ENCODE peak calls at places on chromosomes 7 and 10, in nine cellular contexts. One of them, this sample, is unnamed. For H3K36me3, the result is how much of the 10 kb centered on the place peaks cover.

GRCh38 chr10:87661861-87662785 is 2.4 kb downstream of the PAPSS2 start:
- DNase-seq in uterus: no peak
- DNase-seq in colonic mucosa: no peak
- DNase-seq in OCI-LY7: no peak
- DNase-seq in heart left ventricle: no peak
- DNase-seq in PC-3: peak
- DNase-seq in SK-N-SH: no peak
- DNase-seq in transverse colon: no peak
- DNase-seq in naive thymus-derived CD4-positive, alpha-beta T cell: no peak
- DNase-seq in this sample: peak

GRCh38 chr10:132192991-132193670 is 6.4 kb downstream of the DPYSL4 start:
- DNase-seq in naive thymus-derived CD4-positive, alpha-beta T cell: no peak
- DNase-seq in OCI-LY7: no peak
- DNase-seq in transverse colon: no peak
- DNase-seq in heart left ventricle: peak
- DNase-seq in SK-N-SH: no peak
- DNase-seq in PC-3: no peak
- DNase-seq in colonic mucosa: no peak
- DNase-seq in uterus: no peak
- DNase-seq in this sample: peak

GRCh38 chr7:159012353-159013069 is 132.2 kb downstream of the VIPR2 start:
- DNase-seq in colonic mucosa: peak
- DNase-seq in SK-N-SH: no peak
- DNase-seq in naive thymus-derived CD4-positive, alpha-beta T cell: no peak
- DNase-seq in transverse colon: peak
- DNase-seq in OCI-LY7: no peak
- DNase-seq in PC-3: peak
- DNase-seq in heart left ventricle: peak
- DNase-seq in uterus: no peak
- DNase-seq in this sample: peak

GRCh38 chr10:17512341-17513001 is 58.1 kb upstream of the ST8SIA6 start:
- DNase-seq in naive thymus-derived CD4-positive, alpha-beta T cell: no peak
- DNase-seq in heart left ventricle: peak
- DNase-seq in transverse colon: peak
- DNase-seq in uterus: peak
- DNase-seq in OCI-LY7: no peak
- DNase-seq in SK-N-SH: no peak
- DNase-seq in colonic mucosa: peak
- DNase-seq in PC-3: peak
- DNase-seq in this sample: no peak

GRCh38 chr10:29501692-29502091 is 133.1 kb downstream of the SVIL start:
- DNase-seq in colonic mucosa: no peak
- DNase-seq in OCI-LY7: no peak
- DNase-seq in heart left ventricle: no peak
- DNase-seq in PC-3: peak
- DNase-seq in uterus: no peak
- DNase-seq in SK-N-SH: no peak
- DNase-seq in naive thymus-derived CD4-positive, alpha-beta T cell: no peak
- DNase-seq in transverse colon: no peak
- DNase-seq in this sample: no peak

GRCh38 chr10:944034-944831 is 12.7 kb upstream of the LARP4B start:
- DNase-seq in colonic mucosa: no peak
- DNase-seq in heart left ventricle: peak
- DNase-seq in uterus: peak
- DNase-seq in SK-N-SH: no peak
- DNase-seq in OCI-LY7: no peak
- DNase-seq in naive thymus-derived CD4-positive, alpha-beta T cell: no peak
- DNase-seq in PC-3: no peak
- DNase-seq in transverse colon: peak
- DNase-seq in this sample: no peak

GRCh38 chr10:52423369-52423768 is 109.3 kb downstream of the DKK1 start:
- DNase-seq in uterus: no peak
- DNase-seq in transverse colon: no peak
- DNase-seq in heart left ventricle: no peak
- DNase-seq in SK-N-SH: no peak
- DNase-seq in PC-3: peak
- DNase-seq in OCI-LY7: no peak
- DNase-seq in naive thymus-derived CD4-positive, alpha-beta T cell: no peak
- DNase-seq in colonic mucosa: no peak
- DNase-seq in this sample: peak

GRCh38 chr7:12703881-12704280 is 16.4 kb downstream of the ARL4A start:
- DNase-seq in PC-3: no peak
- DNase-seq in colonic mucosa: no peak
- DNase-seq in naive thymus-derived CD4-positive, alpha-beta T cell: no peak
- DNase-seq in SK-N-SH: no peak
- DNase-seq in heart left ventricle: no peak
- DNase-seq in transverse colon: no peak
- DNase-seq in uterus: no peak
- DNase-seq in OCI-LY7: no peak
- DNase-seq in this sample: no peak

GRCh38 chr7:143284591-143285453 is at the start of gene TMEM139:
- DNase-seq in transverse colon: peak
- DNase-seq in naive thymus-derived CD4-positive, alpha-beta T cell: no peak
- DNase-seq in PC-3: peak
- DNase-seq in heart left ventricle: peak
- DNase-seq in SK-N-SH: peak
- DNase-seq in uterus: no peak
- DNase-seq in colonic mucosa: peak
- DNase-seq in OCI-LY7: no peak
- DNase-seq in this sample: peak

DNA sequence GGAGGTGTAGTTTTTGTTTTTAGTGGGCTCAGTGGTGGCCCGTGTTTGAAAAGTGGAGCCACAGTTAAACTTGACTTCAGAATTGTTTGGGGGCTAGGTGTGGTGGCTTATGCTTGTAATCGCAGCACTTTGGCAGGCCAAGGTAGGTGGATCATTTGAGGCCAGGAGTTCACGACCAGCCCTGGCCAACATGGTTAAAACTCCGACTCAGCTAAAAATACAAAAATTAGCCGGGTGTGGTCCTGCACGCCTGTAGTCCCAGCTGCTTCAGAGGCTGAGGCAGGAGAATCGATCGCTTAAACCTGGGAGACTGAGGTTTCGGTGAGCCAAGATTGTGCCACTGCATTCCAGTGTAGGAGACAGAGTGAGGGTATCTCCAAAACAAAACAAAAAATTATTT is 1.8 kb downstream of the CCT6A start:
- DNase-seq in PC-3: no peak
- DNase-seq in heart left ventricle: no peak
- DNase-seq in colonic mucosa: no peak
- DNase-seq in SK-N-SH: no peak
- DNase-seq in naive thymus-derived CD4-positive, alpha-beta T cell: no peak
- DNase-seq in OCI-LY7: no peak
- DNase-seq in uterus: no peak
- DNase-seq in transverse colon: no peak
- DNase-seq in this sample: no peak
- H3K36me3 ChIP-seq in PC-3: half or more
- H3K36me3 ChIP-seq in heart left ventricle: half or more
- H3K36me3 ChIP-seq in colonic mucosa: under half
- H3K36me3 ChIP-seq in SK-N-SH: half or more
- H3K36me3 ChIP-seq in naive thymus-derived CD4-positive, alpha-beta T cell: under half
- H3K36me3 ChIP-seq in OCI-LY7: half or more
- H3K36me3 ChIP-seq in uterus: under half
- H3K36me3 ChIP-seq in transverse colon: under half
- H3K36me3 ChIP-seq in this sample: half or more

GRCh38 chr7:156963472-156963871 is 14.0 kb downstream of the NOM1 start:
- DNase-seq in SK-N-SH: no peak
- DNase-seq in uterus: no peak
- DNase-seq in heart left ventricle: no peak
- DNase-seq in PC-3: no peak
- DNase-seq in transverse colon: no peak
- DNase-seq in naive thymus-derived CD4-positive, alpha-beta T cell: no peak
- DNase-seq in colonic mucosa: no peak
- DNase-seq in OCI-LY7: no peak
- DNase-seq in this sample: no peak
- H3K36me3 ChIP-seq in SK-N-SH: half or more
- H3K36me3 ChIP-seq in uterus: under half
- H3K36me3 ChIP-seq in heart left ventricle: half or more
- H3K36me3 ChIP-seq in PC-3: half or more
- H3K36me3 ChIP-seq in transverse colon: half or more
- H3K36me3 ChIP-seq in naive thymus-derived CD4-positive, alpha-beta T cell: half or more
- H3K36me3 ChIP-seq in colonic mucosa: under half
- H3K36me3 ChIP-seq in OCI-LY7: half or more
- H3K36me3 ChIP-seq in this sample: half or more

GRCh38 chr7:100157334-100158228 is 942 bp downstream of the TRAPPC14 start:
- DNase-seq in colonic mucosa: no peak
- DNase-seq in transverse colon: peak
- DNase-seq in heart left ventricle: peak
- DNase-seq in PC-3: peak
- DNase-seq in uterus: peak
- DNase-seq in naive thymus-derived CD4-positive, alpha-beta T cell: no peak
- DNase-seq in SK-N-SH: peak
- DNase-seq in OCI-LY7: peak
- DNase-seq in this sample: peak
- H3K36me3 ChIP-seq in colonic mucosa: under half
- H3K36me3 ChIP-seq in transverse colon: under half
- H3K36me3 ChIP-seq in heart left ventricle: under half
- H3K36me3 ChIP-seq in PC-3: under half
- H3K36me3 ChIP-seq in uterus: under half
- H3K36me3 ChIP-seq in naive thymus-derived CD4-positive, alpha-beta T cell: under half
- H3K36me3 ChIP-seq in SK-N-SH: under half
- H3K36me3 ChIP-seq in OCI-LY7: half or more
- H3K36me3 ChIP-seq in this sample: under half

GRCh38 chr10:69572159-69573055 is 815 bp downstream of the NEUROG3 start:
- DNase-seq in naive thymus-derived CD4-positive, alpha-beta T cell: no peak
- DNase-seq in SK-N-SH: peak
- DNase-seq in uterus: no peak
- DNase-seq in colonic mucosa: no peak
- DNase-seq in OCI-LY7: no peak
- DNase-seq in heart left ventricle: no peak
- DNase-seq in PC-3: no peak
- DNase-seq in transverse colon: no peak
- DNase-seq in this sample: no peak
- H3K36me3 ChIP-seq in naive thymus-derived CD4-positive, alpha-beta T cell: under half
- H3K36me3 ChIP-seq in SK-N-SH: under half
- H3K36me3 ChIP-seq in uterus: under half
- H3K36me3 ChIP-seq in colonic mucosa: under half
- H3K36me3 ChIP-seq in OCI-LY7: under half
- H3K36me3 ChIP-seq in heart left ventricle: under half
- H3K36me3 ChIP-seq in PC-3: under half
- H3K36me3 ChIP-seq in transverse colon: under half
- H3K36me3 ChIP-seq in this sample: under half

GRCh38 chr7:36449685-36450084 is 60.0 kb downstream of the ANLN start:
- DNase-seq in PC-3: no peak
- DNase-seq in SK-N-SH: no peak
- DNase-seq in transverse colon: no peak
- DNase-seq in uterus: no peak
- DNase-seq in naive thymus-derived CD4-positive, alpha-beta T cell: no peak
- DNase-seq in heart left ventricle: no peak
- DNase-seq in colonic mucosa: no peak
- DNase-seq in OCI-LY7: no peak
- DNase-seq in this sample: no peak
- H3K36me3 ChIP-seq in PC-3: half or more
- H3K36me3 ChIP-seq in SK-N-SH: half or more
- H3K36me3 ChIP-seq in transverse colon: under half
- H3K36me3 ChIP-seq in uterus: under half
- H3K36me3 ChIP-seq in naive thymus-derived CD4-positive, alpha-beta T cell: under half
- H3K36me3 ChIP-seq in heart left ventricle: under half
- H3K36me3 ChIP-seq in colonic mucosa: under half
- H3K36me3 ChIP-seq in OCI-LY7: half or more
- H3K36me3 ChIP-seq in this sample: half or more

GRCh38 chr10:86443936-86444335 is 77.3 kb upstream of the GRID1 start:
- DNase-seq in uterus: no peak
- DNase-seq in naive thymus-derived CD4-positive, alpha-beta T cell: no peak
- DNase-seq in OCI-LY7: no peak
- DNase-seq in colonic mucosa: no peak
- DNase-seq in heart left ventricle: no peak
- DNase-seq in PC-3: no peak
- DNase-seq in SK-N-SH: no peak
- DNase-seq in transverse colon: no peak
- DNase-seq in this sample: no peak

GRCh38 chr10:86446424-86446823 is 75.2 kb downstream of the WAPL start:
- DNase-seq in PC-3: no peak
- DNase-seq in heart left ventricle: no peak
- DNase-seq in uterus: no peak
- DNase-seq in transverse colon: no peak
- DNase-seq in OCI-LY7: no peak
- DNase-seq in naive thymus-derived CD4-positive, alpha-beta T cell: no peak
- DNase-seq in colonic mucosa: no peak
- DNase-seq in SK-N-SH: no peak
- DNase-seq in this sample: no peak

GRCh38 chr10:86447422-86447821 is 74.2 kb downstream of the WAPL start:
- DNase-seq in transverse colon: no peak
- DNase-seq in naive thymus-derived CD4-positive, alpha-beta T cell: no peak
- DNase-seq in SK-N-SH: no peak
- DNase-seq in OCI-LY7: no peak
- DNase-seq in heart left ventricle: no peak
- DNase-seq in colonic mucosa: no peak
- DNase-seq in uterus: no peak
- DNase-seq in PC-3: no peak
- DNase-seq in this sample: no peak

GRCh38 chr10:86449926-86450558 is 71.5 kb downstream of the WAPL start:
- DNase-seq in SK-N-SH: no peak
- DNase-seq in uterus: no peak
- DNase-seq in OCI-LY7: peak
- DNase-seq in heart left ventricle: no peak
- DNase-seq in naive thymus-derived CD4-positive, alpha-beta T cell: no peak
- DNase-seq in PC-3: no peak
- DNase-seq in colonic mucosa: no peak
- DNase-seq in transverse colon: no peak
- DNase-seq in this sample: no peak

GRCh38 chr10:86446987-86447386 is 74.6 kb downstream of the WAPL start:
- DNase-seq in heart left ventricle: no peak
- DNase-seq in PC-3: no peak
- DNase-seq in naive thymus-derived CD4-positive, alpha-beta T cell: no peak
- DNase-seq in colonic mucosa: no peak
- DNase-seq in OCI-LY7: no peak
- DNase-seq in SK-N-SH: no peak
- DNase-seq in transverse colon: no peak
- DNase-seq in uterus: no peak
- DNase-seq in this sample: no peak
- H3K36me3 ChIP-seq in heart left ventricle: half or more
- H3K36me3 ChIP-seq in PC-3: under half
- H3K36me3 ChIP-seq in naive thymus-derived CD4-positive, alpha-beta T cell: half or more
- H3K36me3 ChIP-seq in colonic mucosa: under half
- H3K36me3 ChIP-seq in OCI-LY7: half or more
- H3K36me3 ChIP-seq in SK-N-SH: half or more
- H3K36me3 ChIP-seq in transverse colon: under half
- H3K36me3 ChIP-seq in uterus: under half
- H3K36me3 ChIP-seq in this sample: under half

DNA sequence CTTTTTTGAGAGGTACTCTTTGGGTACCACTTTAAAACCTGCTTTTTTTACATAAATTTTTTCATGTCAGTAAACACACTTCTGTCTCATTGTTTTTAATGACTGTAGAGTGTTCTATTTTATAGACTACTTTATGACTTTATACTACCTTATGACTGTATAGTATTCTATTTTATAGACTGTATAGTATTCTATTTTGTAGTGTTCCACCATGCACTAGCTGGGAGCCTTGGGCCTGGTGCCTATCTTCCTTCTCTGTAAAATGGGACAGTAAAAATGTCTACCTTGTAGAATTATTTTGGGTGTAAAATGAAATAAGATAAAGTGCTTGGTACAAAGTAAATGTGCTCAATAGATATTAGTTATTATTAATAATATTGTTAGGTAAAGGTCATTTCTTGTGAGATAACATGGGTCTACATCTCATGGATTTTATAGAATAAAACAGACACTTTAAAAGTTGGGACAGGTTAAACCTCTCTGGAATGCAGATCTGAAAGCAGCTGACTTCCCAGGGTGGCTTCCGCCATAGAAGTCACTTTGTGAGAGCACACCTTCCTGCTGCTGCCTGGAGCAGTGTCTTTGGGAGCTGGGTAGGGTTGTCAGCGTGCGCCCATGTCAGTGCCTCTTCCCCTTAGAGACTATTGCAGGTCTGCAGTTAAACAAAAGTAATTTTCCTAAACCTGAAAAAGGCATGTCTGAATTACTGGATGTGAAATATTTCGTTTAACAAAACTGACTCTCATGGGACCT is 31.0 kb downstream of the CCNY start:
- DNase-seq in naive thymus-derived CD4-positive, alpha-beta T cell: no peak
- DNase-seq in PC-3: no peak
- DNase-seq in OCI-LY7: no peak
- DNase-seq in uterus: no peak
- DNase-seq in heart left ventricle: no peak
- DNase-seq in colonic mucosa: no peak
- DNase-seq in transverse colon: no peak
- DNase-seq in SK-N-SH: no peak
- DNase-seq in this sample: no peak
- H3K36me3 ChIP-seq in naive thymus-derived CD4-positive, alpha-beta T cell: under half
- H3K36me3 ChIP-seq in PC-3: under half
- H3K36me3 ChIP-seq in OCI-LY7: under half
- H3K36me3 ChIP-seq in uterus: under half
- H3K36me3 ChIP-seq in heart left ventricle: under half
- H3K36me3 ChIP-seq in colonic mucosa: under half
- H3K36me3 ChIP-seq in transverse colon: under half
- H3K36me3 ChIP-seq in SK-N-SH: under half
- H3K36me3 ChIP-seq in this sample: under half